ENCODE peak calls at places on chromosomes 12 and 14, in five cellular contexts. J, Q, T, G and H are unnamed samples.

GRCh38 chr12:11658796-11659195 is 9.3 kb downstream of the ETV6 start:
- DNase-seq in J (no peak), T (no peak), G (no peak), Q (peak), H (no peak)

GRCh38 chr12:27790179-27790578 is 10.1 kb upstream of the MANSC4 start:
- DNase-seq in G (no peak), Q (no peak), T (no peak), J (no peak), H (no peak)

GRCh38 chr12:123398918-123399617 is 15.1 kb downstream of the KMT5A start:
- DNase-seq in Q (no peak), G (no peak), T (no peak), J (no peak), H (no peak)

GRCh38 chr12:5506821-5507231 is 74.9 kb downstream of the NTF3 start:
- DNase-seq in G (no peak), J (no peak), T (no peak), Q (no peak), H (no peak)

GRCh38 chr12:104670439-104671406 is 214.0 kb downstream of the CHST11 start:
- DNase-seq in Q (no peak), G (no peak), T (no peak), J (no peak), H (no peak)

GRCh38 chr14:85112762-85113161 is 417.2 kb upstream of the FLRT2 start:
- DNase-seq in J (no peak), T (no peak), G (no peak), Q (no peak), H (no peak)

GRCh38 chr12:117120787-117121186 is 21.6 kb upstream of the TESC start:
- DNase-seq in T (no peak), G (no peak), Q (no peak), J (no peak), H (no peak)

GRCh38 chr14:25006961-25007795 is 42.8 kb downstream of the STXBP6 start:
- DNase-seq in G (no peak), J (no peak), Q (peak), T (no peak), H (no peak)

GRCh38 chr14:37275963-37276362 is 78.2 kb downstream of the MIPOL1 start:
- DNase-seq in J (no peak), T (no peak), Q (no peak), G (no peak), H (no peak)

GRCh38 chr12:53569174-53569557 is 57.0 kb downstream of the ATF7 start:
- DNase-seq in Q (peak), T (no peak), G (no peak), J (no peak), H (no peak)

GRCh38 chr12:65335021-65335714 is 56.7 kb downstream of the MSRB3 start:
- DNase-seq in J (no peak), Q (peak), T (no peak), G (no peak), H (no peak)